ENCODE peak calls at places on chromosomes 13 and 19, in five cellular contexts. U is AG04449, N is GM23338, J is HFF-Myc, R is bronchial epithelial cell. T is an unnamed sample.

GRCh38 chr13:112725346-112726017 is 35.6 kb downstream of the ATP11A start:
- DNase-seq in J (no peak), R (peak; percentile 50), U (no peak), N (no peak), T (no peak)

GRCh38 chr19:2814426-2814825 is 5.2 kb upstream of the ZNF554 start:
- DNase-seq in R (no peak), J (no peak), N (no peak), U (no peak), T (no peak)

GRCh38 chr13:93266681-93267080 is 40.1 kb downstream of the GPC6 start:
- DNase-seq in U (no peak), N (no peak), J (no peak), R (no peak), T (no peak)

GRCh38 chr13:108325863-108326262 is 56.3 kb downstream of the TNFSF13B start:
- DNase-seq in N (no peak), J (no peak), R (no peak), U (no peak), T (no peak)

GRCh38 chr13:97762141-97762540 is 191.3 kb upstream of the IPO5 start:
- DNase-seq in J (no peak), N (no peak), U (no peak), R (no peak), T (no peak)

GRCh38 chr19:8332976-8333770 is 9.9 kb downstream of the KANK3 start:
- DNase-seq in N (peak; percentile 68), R (no peak), U (no peak), J (no peak), T (no peak)

GRCh38 chr13:111663505-111663904 is 343.1 kb downstream of the TEX29 start:
- DNase-seq in J (no peak), N (peak; percentile 24), R (no peak), U (no peak), T (no peak)

GRCh38 chr13:113816925-113817859 is 46.7 kb downstream of the GAS6 start:
- DNase-seq in J (peak; percentile 72), R (peak; percentile 66), U (no peak), N (peak; percentile 87), T (peak; percentile 52)

GRCh38 chr19:51181913-51182419 is 39.9 kb downstream of the SIGLEC7 start:
- DNase-seq in J (no peak), U (no peak), R (no peak), N (peak; percentile 93), T (no peak)

GRCh38 chr13:85618514-85618913 is 180.7 kb downstream of the SLITRK6 start:
- DNase-seq in R (no peak), N (no peak), J (no peak), U (no peak), T (no peak)

GRCh38 chr13:104843328-104843727 is 1692.1 kb downstream of the EFNB2 start:
- DNase-seq in J (no peak), R (no peak), U (no peak), N (no peak), T (no peak)

GRCh38 chr19:18322318-18322758 is 538 bp downstream of the LSM4 start:
- DNase-seq in J (no peak), N (peak; percentile 81), U (no peak), R (peak; percentile 55), T (peak; percentile 49)

GRCh38 chr19:54551293-54551692 is 22.3 kb upstream of the LILRA2 start:
- DNase-seq in J (no peak), R (no peak), U (no peak), N (no peak), T (no peak)

GRCh38 chr13:112142401-112142930 is 75.5 kb downstream of the SOX1 start:
- DNase-seq in R (no peak), J (no peak), U (no peak), N (no peak), T (no peak)

GRCh38 chr13:63631006-63631405 is 2215.4 kb upstream of the PCDH20 start:
- DNase-seq in U (no peak), J (no peak), R (no peak), N (no peak), T (no peak)

GRCh38 chr19:50300814-50301606 is 28.2 kb downstream of the KCNC3 start:
- DNase-seq in U (peak; percentile 12), J (peak; percentile 47), R (peak; percentile 77), N (no peak), T (no peak)

GRCh38 chr13:110647365-110647737 is 32.0 kb downstream of the NAXD start:
- DNase-seq in J (no peak), R (no peak), N (no peak), U (no peak), T (no peak)
- H3K4me3 ChIP-seq in J (no peak overlapping the region), R (no peak overlapping the region), N (no peak overlapping the region), U (no peak overlapping the region), T (no peak overlapping the region)

DNA sequence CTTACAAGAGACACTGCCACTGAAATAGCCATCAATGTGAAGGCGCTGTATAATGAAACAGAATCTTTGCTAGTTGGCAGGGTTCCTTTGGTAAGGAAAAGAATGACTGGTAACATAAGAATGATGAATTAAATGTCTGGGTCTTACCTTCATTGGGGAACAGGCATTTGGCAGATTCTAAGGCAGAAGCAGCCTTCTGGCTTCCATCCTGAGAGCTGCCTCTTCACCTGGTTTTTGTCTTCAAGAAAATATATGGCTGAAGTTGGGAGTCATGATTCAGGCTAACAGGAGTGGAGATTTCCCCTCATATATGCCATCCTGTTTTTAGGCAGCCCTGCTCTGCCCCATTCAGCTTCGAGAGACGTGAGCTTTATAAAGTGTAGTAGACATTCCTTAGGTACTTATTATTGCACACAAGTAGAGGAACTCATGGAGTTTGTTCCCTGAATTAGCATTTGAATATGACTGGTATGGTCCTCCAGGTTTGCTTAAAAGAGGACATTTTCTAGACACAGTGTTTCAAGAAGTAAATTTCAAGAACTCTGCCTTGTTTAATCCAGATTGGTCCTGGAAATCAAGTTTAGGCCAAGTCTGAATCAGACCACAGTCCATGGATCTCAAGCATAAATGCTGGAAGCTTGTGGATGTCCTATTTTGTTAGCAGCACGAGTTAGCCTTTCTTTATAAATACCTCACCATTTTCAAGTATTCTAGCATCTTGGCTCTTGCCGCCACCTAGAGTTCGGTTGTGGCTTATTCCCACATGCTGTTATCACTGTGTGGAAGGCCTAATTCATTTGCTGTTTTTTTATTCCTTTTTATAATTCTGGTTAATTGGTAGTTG is 56.2 kb upstream of the AKAP11 start:
- DNase-seq in U (no peak), N (peak; percentile 77), J (peak; percentile 22), R (peak; percentile 25), T (no peak)
- TF ChIP-seq CTCF in U (peak; percentile 58), N (peak; percentile 81), J (peak; percentile 57), R (peak; percentile 36), T (peak; percentile 76)

GRCh38 chr13:27160657-27161174 is 10.9 kb downstream of the USP12 start:
- DNase-seq in U (no peak), N (no peak), J (no peak), R (no peak), T (no peak)
- H3K4me3 ChIP-seq in U (no peak overlapping the region), N (no peak overlapping the region), J (no peak overlapping the region), R (no peak overlapping the region), T (no peak overlapping the region)

DNA sequence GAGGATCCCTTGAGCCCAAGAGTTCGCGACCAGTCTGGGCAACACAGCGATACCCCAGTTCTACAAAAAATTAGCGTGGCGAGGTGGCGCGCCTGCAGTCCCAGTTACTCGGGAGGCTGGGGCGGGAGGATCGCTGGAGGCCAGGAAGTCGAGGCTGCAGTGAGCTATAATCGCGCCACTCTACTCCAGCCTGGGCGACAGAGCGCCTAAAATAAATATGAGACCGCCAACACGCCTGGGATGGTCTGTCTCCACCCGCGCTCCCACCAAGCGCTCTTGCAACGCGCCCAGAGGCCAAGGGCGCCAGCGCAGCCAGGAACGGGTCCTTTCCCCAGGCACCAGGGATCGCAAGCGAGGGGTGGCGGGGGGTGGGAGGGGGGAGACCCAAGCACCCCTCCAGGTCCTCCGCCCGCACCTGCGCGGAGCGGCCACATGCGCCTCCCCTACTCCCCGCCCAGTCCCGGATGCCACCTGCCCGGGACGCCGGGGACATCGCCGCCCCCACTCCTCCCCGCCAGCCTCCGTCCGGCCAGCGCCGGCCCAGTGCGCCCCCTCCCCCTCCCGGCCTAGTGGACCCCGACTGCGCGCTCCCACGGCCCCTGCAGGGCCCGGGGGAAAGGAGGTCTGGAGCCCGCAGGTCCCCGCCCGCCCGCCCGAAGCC is 441 bp downstream of the RHPN2 start:
- DNase-seq in U (no peak), J (no peak), N (peak; percentile 79), R (no peak), T (no peak)
- TF ChIP-seq CTCF in U (no peak), J (no peak), N (no peak), R (no peak), T (no peak)

GRCh38 chr19:10192922-10193321 is 1.8 kb downstream of the DNMT1 start:
- DNase-seq in N (no peak), U (no peak), J (no peak), R (no peak), T (no peak)
- H3K4me3 ChIP-seq in N (no peak overlapping the region), U (no peak overlapping the region), J (peak overlapping the region; percentile 97), R (no peak overlapping the region), T (no peak overlapping the region)

GRCh38 chr13:91056746-91057145 is 290.7 kb upstream of the MIR17HG start:
- DNase-seq in R (no peak), J (no peak), N (no peak), U (no peak), T (no peak)

GRCh38 chr13:91052873-91053272 is 294.6 kb upstream of the MIR17HG start:
- DNase-seq in R (no peak), U (no peak), N (no peak), J (no peak), T (no peak)

GRCh38 chr13:91058919-91059318 is 288.6 kb upstream of the MIR17HG start:
- DNase-seq in U (no peak), J (no peak), N (no peak), R (no peak), T (no peak)

GRCh38 chr13:91054902-91055301 is 292.6 kb upstream of the MIR17HG start:
- DNase-seq in U (no peak), N (no peak), J (no peak), R (no peak), T (no peak)

DNA sequence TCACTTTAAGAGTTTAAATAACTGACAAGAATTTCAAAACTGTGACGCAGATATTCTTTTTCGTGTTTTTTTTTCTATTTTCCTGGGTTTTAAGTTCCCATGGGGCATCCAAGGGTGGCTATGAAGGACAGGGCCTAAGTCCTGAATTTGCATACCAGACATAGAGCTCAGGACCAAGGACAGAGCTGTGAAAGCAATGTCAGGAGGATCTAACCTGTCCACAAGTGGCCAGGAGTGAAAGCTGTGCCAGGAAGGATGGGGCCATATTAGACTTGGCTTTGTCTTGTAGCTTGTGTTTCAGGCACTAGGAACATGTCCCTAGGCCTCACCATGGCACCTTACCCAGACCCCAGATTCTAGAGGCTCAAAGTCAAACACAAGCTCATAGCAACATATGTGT is 289.4 kb upstream of the MIR17HG start:
- DNase-seq in U (no peak), R (peak; percentile 28), J (no peak), N (peak; percentile 8), T (no peak)
- TF ChIP-seq CTCF in U (no peak), R (no peak), J (no peak), N (no peak), T (no peak)

DNA sequence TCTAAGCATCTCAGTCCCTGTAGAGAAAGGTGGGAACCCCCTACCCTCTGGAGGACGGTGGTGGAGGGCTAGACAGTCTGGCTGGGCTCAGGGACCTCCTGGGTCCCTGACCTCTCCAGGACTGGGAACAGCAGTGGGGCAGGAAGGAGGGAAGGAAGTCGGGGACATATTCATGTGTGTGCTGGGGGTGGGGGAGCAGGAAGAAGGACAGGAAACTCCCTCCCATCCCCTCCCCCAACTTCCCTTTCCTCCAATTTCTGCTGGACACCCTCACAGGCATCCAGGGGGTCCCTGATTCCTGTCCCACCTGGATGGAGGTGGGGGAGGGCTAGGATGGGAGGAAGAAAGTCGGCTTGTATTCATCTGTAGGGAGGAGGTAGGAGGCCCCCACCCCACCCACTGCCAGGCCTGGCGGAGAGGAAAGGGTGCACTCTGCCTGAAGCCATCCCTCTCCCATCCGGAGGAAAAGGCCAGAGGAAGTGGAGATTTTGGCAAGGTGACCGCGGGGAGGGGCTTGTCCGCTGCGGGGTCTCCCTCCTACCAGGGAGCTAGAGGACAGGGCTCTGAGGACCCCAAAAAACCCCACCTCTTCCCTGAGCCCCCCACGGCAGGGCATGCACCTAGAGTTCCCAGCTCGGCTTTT is 2.3 kb downstream of the NOVA2 start:
- DNase-seq in U (no peak), N (no peak), R (no peak), J (no peak), T (no peak)
- H3K4me3 ChIP-seq in U (no peak overlapping the region), N (no peak overlapping the region), R (no peak overlapping the region), J (no peak overlapping the region), T (no peak overlapping the region)

T was measured in retinal pigment epithelial cell.